ENCODE peak calls at places on chromosomes 7 and 10, in four cellular contexts. T is hepatocyte, A is neuronal stem cell, W is heart right ventricle. K is an unnamed sample.

GRCh38 chr7:35736725-35737124 is 41.8 kb upstream of the HERPUD2 start:
- DNase-seq in T (peak; percentile 53), A (no peak), W (no peak), K (no peak)

GRCh38 chr10:59622320-59622901 is 87.2 kb downstream of the SLC16A9 start:
- DNase-seq in T (peak; percentile 82), A (peak; percentile 39), W (peak; percentile 21), K (peak; percentile 26)

GRCh38 chr7:55132550-55132889 is 113.7 kb downstream of the EGFR start:
- DNase-seq in T (no peak), A (no peak), W (no peak), K (no peak)

GRCh38 chr10:137031-137430 is 1.8 kb downstream of the ZMYND11 start:
- DNase-seq in T (peak; percentile 23), A (no peak), W (no peak), K (peak; percentile 61)

GRCh38 chr7:5586279-5586962 is 162.8 kb upstream of the TNRC18 start:
- DNase-seq in T (no peak), A (no peak), W (no peak), K (peak; percentile 69)

GRCh38 chr10:83539528-83540308 is 599.6 kb upstream of the GHITM start:
- DNase-seq in T (peak; percentile 54), A (no peak), W (peak; percentile 69), K (peak; percentile 14)

GRCh38 chr10:49237985-49238384 is 49.8 kb upstream of the TMEM273 start:
- DNase-seq in T (no peak), A (no peak), W (no peak), K (no peak)

GRCh38 chr7:149718730-149719049 is 54.7 kb downstream of the ZNF467 start:
- DNase-seq in T (no peak), A (no peak), W (no peak), K (no peak)

GRCh38 chr7:85130702-85131101 is 56.2 kb downstream of the SEMA3D start:
- DNase-seq in T (no peak), A (no peak), W (no peak), K (no peak)

GRCh38 chr10:59557052-59557451 is 152.6 kb downstream of the SLC16A9 start:
- DNase-seq in T (no peak), A (peak; percentile 48), W (no peak), K (peak; percentile 26)

GRCh38 chr7:151550601-151551286 is 31.0 kb upstream of the RHEB start:
- DNase-seq in T (peak; percentile 48), A (no peak), W (no peak), K (no peak)

GRCh38 chr7:74467876-74468275 is 14.2 kb downstream of the GTF2IRD1 start:
- DNase-seq in T (no peak), A (no peak), W (no peak), K (no peak)

GRCh38 chr10:7475046-7475860 is 64.4 kb upstream of the SFMBT2 start:
- DNase-seq in T (no peak), A (peak; percentile 24), W (peak; percentile 33), K (peak; percentile 49)

GRCh38 chr7:16189026-16189715 is 232.2 kb downstream of the CRPPA start:
- DNase-seq in T (no peak), A (no peak), W (no peak), K (no peak)

DNA sequence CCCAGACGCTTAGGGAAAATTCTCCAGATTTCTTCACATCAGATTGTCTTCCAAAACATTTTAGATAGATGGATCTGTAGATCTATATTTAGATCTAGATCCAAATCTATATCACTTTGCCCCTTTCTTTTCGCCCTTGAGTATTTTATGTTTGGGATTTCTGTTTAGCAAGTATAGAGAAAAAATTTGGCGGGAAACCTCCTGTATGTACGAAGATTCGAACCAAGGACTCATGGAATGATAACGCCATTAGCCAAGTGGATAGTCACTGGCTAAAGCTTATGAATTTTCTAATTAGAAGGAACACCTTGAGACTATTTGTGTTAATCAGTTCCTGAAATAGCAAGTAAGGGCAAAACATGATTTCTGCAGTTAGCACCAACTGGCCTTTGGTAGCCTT is 1.2 kb downstream of the THNSL1 start:
- DNase-seq in T (no peak), A (no peak), W (no peak), K (no peak)
- H3K4me3 ChIP-seq in T (peak overlapping the region; percentile 27), A (peak overlapping the region; percentile 80), W (peak overlapping the region; percentile 69), K (no peak overlapping the region)

GRCh38 chr10:123747426-123747825 is 81.3 kb downstream of the GPR26 start:
- DNase-seq in T (no peak), A (no peak), W (no peak), K (no peak)

GRCh38 chr10:123744226-123744536 is 78.0 kb downstream of the GPR26 start:
- DNase-seq in T (no peak), A (no peak), W (no peak), K (no peak)

GRCh38 chr10:123746927-123747326 is 80.8 kb downstream of the GPR26 start:
- DNase-seq in T (no peak), A (no peak), W (no peak), K (no peak)

GRCh38 chr10:123746520-123746919 is 80.4 kb downstream of the GPR26 start:
- DNase-seq in T (no peak), A (no peak), W (no peak), K (no peak)

GRCh38 chr10:123746016-123746415 is 79.9 kb downstream of the GPR26 start:
- DNase-seq in T (no peak), A (no peak), W (no peak), K (no peak)
- H3K4me3 ChIP-seq in T (no peak overlapping the region), A (no peak overlapping the region), W (no peak overlapping the region), K (no peak overlapping the region)

DNA sequence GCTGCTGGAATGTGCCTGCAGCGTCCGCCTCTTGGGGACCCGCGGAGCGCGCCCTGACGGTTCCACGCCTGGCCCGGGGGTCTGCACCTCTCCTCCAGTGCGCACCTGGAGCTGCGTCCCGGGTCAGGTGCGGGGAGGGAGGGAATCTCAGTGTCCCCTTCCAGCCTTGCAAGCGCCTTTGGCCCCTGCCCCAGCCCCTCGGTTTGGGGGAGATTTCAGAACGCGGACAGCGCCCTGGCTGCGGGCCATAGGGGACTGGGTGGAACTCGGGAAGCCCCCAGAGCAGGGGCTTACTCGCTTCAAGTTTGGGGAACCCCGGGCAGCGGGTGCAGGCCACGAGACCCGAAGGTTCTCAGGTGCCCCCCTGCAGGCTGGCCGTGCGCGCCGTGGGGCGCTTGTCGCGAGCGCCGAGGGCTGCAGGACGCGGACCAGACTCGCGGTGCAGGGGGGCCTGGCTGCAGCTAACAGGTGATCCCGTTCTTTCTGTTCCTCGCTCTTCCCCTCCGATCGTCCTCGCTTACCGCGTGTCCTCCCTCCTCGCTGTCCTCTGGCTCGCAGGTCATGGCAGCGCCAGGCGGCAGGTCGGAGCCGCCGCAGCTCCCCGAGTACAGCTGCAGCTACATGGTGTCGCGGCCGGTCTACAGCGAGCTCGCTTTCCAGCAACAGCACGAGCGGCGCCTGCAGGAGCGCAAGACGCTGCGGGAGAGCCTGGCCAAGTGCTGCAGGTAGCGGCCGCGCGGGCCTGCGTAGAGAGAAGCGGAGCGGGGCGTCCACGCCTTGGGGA is 645 bp downstream of the SLC26A4 start:
- DNase-seq in T (peak; percentile 73), A (peak; percentile 45), W (peak; percentile 54), K (peak; percentile 83)
- H3K4me3 ChIP-seq in T (peak overlapping the region; percentile 59), A (peak overlapping the region; percentile 37), W (peak overlapping the region; percentile 59), K (peak overlapping the region; percentile 42)

DNA sequence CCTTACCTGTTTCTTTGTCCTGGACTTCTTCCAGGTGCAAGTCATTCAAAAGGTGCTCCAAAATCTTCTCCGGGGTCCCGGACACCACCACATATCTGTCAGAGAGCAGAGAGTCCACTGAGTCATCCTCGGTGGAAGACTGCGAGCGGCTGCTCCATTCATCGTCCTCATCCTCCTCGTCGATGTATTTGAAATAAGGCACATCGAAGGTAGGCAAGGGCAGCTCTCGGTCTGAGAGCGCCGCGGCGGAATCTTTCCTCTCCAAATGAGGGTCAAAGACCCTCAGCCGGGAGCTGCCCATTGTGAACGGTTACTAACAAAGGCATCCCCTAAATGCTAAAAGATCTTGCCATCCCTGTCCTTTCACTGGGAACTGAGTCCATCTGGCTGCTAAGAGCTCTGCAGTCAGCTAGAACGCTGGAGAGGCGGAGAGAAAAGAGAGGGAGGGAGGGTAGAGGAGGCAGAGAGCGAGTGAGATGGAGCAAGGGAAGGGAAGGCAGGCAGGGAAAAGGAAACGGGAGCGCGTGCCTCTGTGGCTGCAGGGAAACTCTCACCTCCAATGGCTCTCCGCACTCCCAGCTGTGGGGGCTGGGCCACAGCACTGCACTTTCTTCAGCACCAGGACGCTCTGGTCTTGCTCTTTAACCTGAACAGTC is 163.5 kb downstream of the RAPGEF5 start:
- DNase-seq in T (peak; percentile 53), A (peak; percentile 78), W (no peak), K (peak; percentile 19)
- H3K4me3 ChIP-seq in T (no peak overlapping the region), A (peak overlapping the region; percentile 55), W (no peak overlapping the region), K (peak overlapping the region; percentile 46)

GRCh38 chr10:93751832-93752231 is 5.9 kb upstream of the LGI1 start:
- DNase-seq in T (peak; percentile 61), A (no peak), W (no peak), K (no peak)
- H3K4me3 ChIP-seq in T (no peak overlapping the region), A (peak overlapping the region; percentile 29), W (no peak overlapping the region), K (peak overlapping the region; percentile 16)

K was measured in H7.